ENCODE peak calls at places on chromosomes 3 and 15, in eight cellular contexts. One of them, this sample, is unnamed.

GRCh38 chr15:67061811-67062348 is 3.5 kb upstream of the SMAD3 start:
- DNase-seq in neural crest cell: no peak
- DNase-seq in thoracic aorta: no peak
- DNase-seq in CD8-positive, alpha-beta T cell: no peak
- DNase-seq in left lung: no peak
- DNase-seq in IMR-90: no peak
- DNase-seq in NB4: no peak
- DNase-seq in RWPE1: no peak
- DNase-seq in this sample: no peak

GRCh38 chr3:101381809-101382208 is 61.4 kb upstream of the IMPG2 start:
- DNase-seq in neural crest cell: no peak
- DNase-seq in thoracic aorta: no peak
- DNase-seq in CD8-positive, alpha-beta T cell: no peak
- DNase-seq in left lung: no peak
- DNase-seq in IMR-90: peak
- DNase-seq in NB4: peak
- DNase-seq in RWPE1: peak
- DNase-seq in this sample: no peak

GRCh38 chr3:49566312-49566711 is 12.0 kb downstream of the BSN start:
- DNase-seq in neural crest cell: no peak
- DNase-seq in thoracic aorta: no peak
- DNase-seq in CD8-positive, alpha-beta T cell: no peak
- DNase-seq in left lung: no peak
- DNase-seq in IMR-90: no peak
- DNase-seq in NB4: peak
- DNase-seq in RWPE1: no peak
- DNase-seq in this sample: no peak

GRCh38 chr3:124951511-124952390 is 17.2 kb upstream of the MUC13 start:
- DNase-seq in neural crest cell: no peak
- DNase-seq in thoracic aorta: no peak
- DNase-seq in CD8-positive, alpha-beta T cell: no peak
- DNase-seq in left lung: no peak
- DNase-seq in IMR-90: peak
- DNase-seq in NB4: no peak
- DNase-seq in RWPE1: no peak
- DNase-seq in this sample: no peak

GRCh38 chr15:57734860-57735259 is 28.3 kb downstream of the POLR2M start:
- DNase-seq in neural crest cell: no peak
- DNase-seq in thoracic aorta: no peak
- DNase-seq in CD8-positive, alpha-beta T cell: no peak
- DNase-seq in left lung: no peak
- DNase-seq in IMR-90: no peak
- DNase-seq in NB4: no peak
- DNase-seq in RWPE1: no peak
- DNase-seq in this sample: no peak

GRCh38 chr3:141419946-141420345 is 51.6 kb downstream of the ZBTB38 start:
- DNase-seq in neural crest cell: no peak
- DNase-seq in thoracic aorta: no peak
- DNase-seq in CD8-positive, alpha-beta T cell: no peak
- DNase-seq in left lung: no peak
- DNase-seq in IMR-90: no peak
- DNase-seq in NB4: no peak
- DNase-seq in RWPE1: no peak
- DNase-seq in this sample: no peak

GRCh38 chr3:13657660-13658435 is 108.9 kb downstream of the FBLN2 start:
- DNase-seq in neural crest cell: peak
- DNase-seq in thoracic aorta: no peak
- DNase-seq in CD8-positive, alpha-beta T cell: peak
- DNase-seq in left lung: no peak
- DNase-seq in IMR-90: peak
- DNase-seq in NB4: peak
- DNase-seq in RWPE1: peak
- DNase-seq in this sample: no peak

GRCh38 chr3:9914559-9915251 is 2.2 kb upstream of the IL17RC start:
- DNase-seq in neural crest cell: no peak
- DNase-seq in thoracic aorta: no peak
- DNase-seq in CD8-positive, alpha-beta T cell: no peak
- DNase-seq in left lung: no peak
- DNase-seq in IMR-90: no peak
- DNase-seq in NB4: peak
- DNase-seq in RWPE1: no peak
- DNase-seq in this sample: no peak

GRCh38 chr3:37862219-37862711 is 585 bp downstream of the CTDSPL start:
- DNase-seq in neural crest cell: no peak
- DNase-seq in thoracic aorta: no peak
- DNase-seq in CD8-positive, alpha-beta T cell: no peak
- DNase-seq in left lung: peak
- DNase-seq in IMR-90: peak
- DNase-seq in NB4: no peak
- DNase-seq in RWPE1: peak
- DNase-seq in this sample: no peak

GRCh38 chr3:107661447-107662108 is 138.8 kb downstream of the BBX start:
- DNase-seq in neural crest cell: no peak
- DNase-seq in thoracic aorta: no peak
- DNase-seq in CD8-positive, alpha-beta T cell: no peak
- DNase-seq in left lung: no peak
- DNase-seq in IMR-90: no peak
- DNase-seq in NB4: no peak
- DNase-seq in RWPE1: no peak
- DNase-seq in this sample: no peak

GRCh38 chr3:135633078-135633477 is 332.4 kb upstream of the PPP2R3A start:
- DNase-seq in neural crest cell: no peak
- DNase-seq in thoracic aorta: no peak
- DNase-seq in CD8-positive, alpha-beta T cell: no peak
- DNase-seq in left lung: no peak
- DNase-seq in IMR-90: no peak
- DNase-seq in NB4: no peak
- DNase-seq in RWPE1: no peak
- DNase-seq in this sample: no peak

GRCh38 chr3:40718681-40719080 is 193.9 kb downstream of the ZNF621 start:
- DNase-seq in neural crest cell: no peak
- DNase-seq in thoracic aorta: no peak
- DNase-seq in CD8-positive, alpha-beta T cell: no peak
- DNase-seq in left lung: no peak
- DNase-seq in IMR-90: no peak
- DNase-seq in NB4: peak
- DNase-seq in RWPE1: no peak
- DNase-seq in this sample: no peak

GRCh38 chr15:62734706-62735105 is 307.8 kb upstream of the TPM1 start:
- DNase-seq in neural crest cell: no peak
- DNase-seq in thoracic aorta: no peak
- DNase-seq in CD8-positive, alpha-beta T cell: no peak
- DNase-seq in left lung: no peak
- DNase-seq in IMR-90: no peak
- DNase-seq in NB4: no peak
- DNase-seq in RWPE1: no peak
- DNase-seq in this sample: no peak

DNA sequence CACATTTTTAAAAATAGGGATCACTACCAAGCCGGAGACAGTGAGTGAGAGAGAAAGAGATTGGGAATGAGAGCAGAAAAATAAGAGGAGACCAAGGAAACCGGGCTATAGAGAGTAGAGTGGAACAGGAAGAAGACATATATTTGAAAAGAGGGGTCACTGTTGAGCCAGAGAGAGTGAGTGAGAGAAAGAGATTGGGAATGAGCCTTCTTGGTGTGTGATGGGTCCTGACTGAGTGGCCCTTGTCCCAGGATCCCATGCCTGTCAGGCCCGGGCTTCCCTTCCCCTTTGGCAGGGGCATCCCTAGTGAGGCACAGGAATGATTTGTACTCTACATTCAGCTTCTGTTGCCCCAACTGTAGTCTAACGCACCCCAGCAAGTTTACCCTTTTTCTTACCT is 646.6 kb downstream of the NTRK3 start:
- DNase-seq in neural crest cell: no peak
- DNase-seq in thoracic aorta: no peak
- DNase-seq in CD8-positive, alpha-beta T cell: no peak
- DNase-seq in left lung: no peak
- DNase-seq in IMR-90: no peak
- DNase-seq in NB4: no peak
- DNase-seq in RWPE1: no peak
- DNase-seq in this sample: no peak
- TF ChIP-seq CTCF in neural crest cell: no peak
- TF ChIP-seq CTCF in thoracic aorta: no peak
- TF ChIP-seq CTCF in CD8-positive, alpha-beta T cell: no peak
- TF ChIP-seq CTCF in left lung: no peak
- TF ChIP-seq CTCF in IMR-90: no peak
- TF ChIP-seq CTCF in NB4: no peak
- TF ChIP-seq CTCF in RWPE1: no peak
- TF ChIP-seq CTCF in this sample: no peak

DNA sequence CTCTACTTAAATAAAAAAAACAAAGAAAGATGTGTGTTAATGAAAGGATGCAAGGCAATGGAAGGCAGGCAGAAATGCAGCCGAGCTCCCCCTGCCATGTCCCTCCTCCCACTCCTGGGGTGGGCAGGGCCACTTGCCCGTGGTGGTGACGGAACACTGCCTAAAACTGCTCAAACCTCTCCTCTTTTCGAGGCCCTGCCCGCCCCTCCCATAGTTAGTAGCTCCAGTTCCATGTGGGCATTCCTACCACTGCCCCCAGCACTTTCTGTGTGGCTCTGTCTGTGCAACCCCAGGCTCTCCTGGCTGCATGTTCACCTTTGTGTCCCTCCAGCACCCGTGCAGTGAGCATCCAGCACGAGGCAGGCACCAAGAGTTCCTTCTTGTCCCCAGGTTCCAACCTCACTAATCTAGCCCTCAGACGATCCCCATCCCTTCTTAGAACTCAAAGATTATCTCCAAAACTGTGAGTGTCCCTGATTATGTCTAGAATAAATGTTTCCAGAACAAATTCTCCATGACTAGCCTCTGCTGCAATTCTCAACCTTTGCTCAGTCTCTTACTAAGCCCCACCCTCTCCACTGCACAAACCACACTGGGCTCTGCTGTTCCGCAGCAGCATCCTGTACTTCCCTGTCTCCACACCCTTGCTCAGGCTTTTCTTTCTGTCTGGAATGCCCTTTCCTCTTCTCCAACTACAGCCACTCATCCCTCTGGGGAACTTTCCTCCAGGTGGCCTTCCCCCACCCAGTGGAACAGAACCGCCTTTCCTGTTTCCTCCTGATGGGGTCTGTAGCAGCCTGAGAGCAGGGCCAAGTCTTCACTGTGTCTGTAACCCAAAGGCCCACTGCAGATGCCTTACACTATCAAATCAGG is 32.6 kb upstream of the SPTBN5 start:
- DNase-seq in neural crest cell: no peak
- DNase-seq in thoracic aorta: no peak
- DNase-seq in CD8-positive, alpha-beta T cell: no peak
- DNase-seq in left lung: no peak
- DNase-seq in IMR-90: no peak
- DNase-seq in NB4: no peak
- DNase-seq in RWPE1: no peak
- DNase-seq in this sample: no peak
- TF ChIP-seq CTCF in neural crest cell: no peak
- TF ChIP-seq CTCF in thoracic aorta: no peak
- TF ChIP-seq CTCF in CD8-positive, alpha-beta T cell: no peak
- TF ChIP-seq CTCF in left lung: no peak
- TF ChIP-seq CTCF in IMR-90: no peak
- TF ChIP-seq CTCF in NB4: no peak
- TF ChIP-seq CTCF in RWPE1: no peak
- TF ChIP-seq CTCF in this sample: no peak

GRCh38 chr3:52172262-52172757 is 18.1 kb upstream of the POC1A start:
- DNase-seq in neural crest cell: no peak
- DNase-seq in thoracic aorta: no peak
- DNase-seq in CD8-positive, alpha-beta T cell: no peak
- DNase-seq in left lung: no peak
- DNase-seq in IMR-90: no peak
- DNase-seq in NB4: no peak
- DNase-seq in RWPE1: no peak
- DNase-seq in this sample: no peak

GRCh38 chr3:52173101-52173500 is 18.9 kb upstream of the POC1A start:
- DNase-seq in neural crest cell: no peak
- DNase-seq in thoracic aorta: no peak
- DNase-seq in CD8-positive, alpha-beta T cell: no peak
- DNase-seq in left lung: no peak
- DNase-seq in IMR-90: no peak
- DNase-seq in NB4: no peak
- DNase-seq in RWPE1: no peak
- DNase-seq in this sample: no peak

GRCh38 chr3:52174896-52175295 is 20.7 kb upstream of the POC1A start:
- DNase-seq in neural crest cell: no peak
- DNase-seq in thoracic aorta: no peak
- DNase-seq in CD8-positive, alpha-beta T cell: no peak
- DNase-seq in left lung: no peak
- DNase-seq in IMR-90: no peak
- DNase-seq in NB4: peak
- DNase-seq in RWPE1: no peak
- DNase-seq in this sample: no peak

GRCh38 chr3:52175416-52176187 is 21.4 kb upstream of the POC1A start:
- DNase-seq in neural crest cell: no peak
- DNase-seq in thoracic aorta: no peak
- DNase-seq in CD8-positive, alpha-beta T cell: no peak
- DNase-seq in left lung: no peak
- DNase-seq in IMR-90: no peak
- DNase-seq in NB4: no peak
- DNase-seq in RWPE1: no peak
- DNase-seq in this sample: no peak

GRCh38 chr3:52171577-52172261 is 17.5 kb upstream of the POC1A start:
- DNase-seq in neural crest cell: no peak
- DNase-seq in thoracic aorta: no peak
- DNase-seq in CD8-positive, alpha-beta T cell: no peak
- DNase-seq in left lung: no peak
- DNase-seq in IMR-90: peak
- DNase-seq in NB4: no peak
- DNase-seq in RWPE1: peak
- DNase-seq in this sample: no peak
- TF ChIP-seq CTCF in neural crest cell: no peak
- TF ChIP-seq CTCF in thoracic aorta: no peak
- TF ChIP-seq CTCF in CD8-positive, alpha-beta T cell: no peak
- TF ChIP-seq CTCF in left lung: no peak
- TF ChIP-seq CTCF in IMR-90: peak
- TF ChIP-seq CTCF in NB4: no peak
- TF ChIP-seq CTCF in RWPE1: no peak
- TF ChIP-seq CTCF in this sample: no peak

GRCh38 chr3:194995922-194996321 is 275.0 kb downstream of the XXYLT1 start:
- DNase-seq in neural crest cell: no peak
- DNase-seq in thoracic aorta: no peak
- DNase-seq in CD8-positive, alpha-beta T cell: no peak
- DNase-seq in left lung: no peak
- DNase-seq in IMR-90: no peak
- DNase-seq in NB4: no peak
- DNase-seq in RWPE1: no peak
- DNase-seq in this sample: no peak

GRCh38 chr3:194994551-194994981 is 276.4 kb downstream of the XXYLT1 start:
- DNase-seq in neural crest cell: no peak
- DNase-seq in thoracic aorta: no peak
- DNase-seq in CD8-positive, alpha-beta T cell: no peak
- DNase-seq in left lung: no peak
- DNase-seq in IMR-90: no peak
- DNase-seq in NB4: no peak
- DNase-seq in RWPE1: no peak
- DNase-seq in this sample: no peak

GRCh38 chr3:194993896-194994295 is 277.1 kb downstream of the XXYLT1 start:
- DNase-seq in neural crest cell: no peak
- DNase-seq in thoracic aorta: no peak
- DNase-seq in CD8-positive, alpha-beta T cell: no peak
- DNase-seq in left lung: no peak
- DNase-seq in IMR-90: no peak
- DNase-seq in NB4: no peak
- DNase-seq in RWPE1: no peak
- DNase-seq in this sample: no peak

GRCh38 chr3:194996746-194997145 is 274.2 kb downstream of the XXYLT1 start:
- DNase-seq in neural crest cell: no peak
- DNase-seq in thoracic aorta: no peak
- DNase-seq in CD8-positive, alpha-beta T cell: no peak
- DNase-seq in left lung: no peak
- DNase-seq in IMR-90: no peak
- DNase-seq in NB4: no peak
- DNase-seq in RWPE1: no peak
- DNase-seq in this sample: no peak

GRCh38 chr3:194995334-194995733 is 275.6 kb downstream of the XXYLT1 start:
- DNase-seq in neural crest cell: no peak
- DNase-seq in thoracic aorta: no peak
- DNase-seq in CD8-positive, alpha-beta T cell: no peak
- DNase-seq in left lung: no peak
- DNase-seq in IMR-90: no peak
- DNase-seq in NB4: no peak
- DNase-seq in RWPE1: no peak
- DNase-seq in this sample: no peak
- TF ChIP-seq CTCF in neural crest cell: no peak
- TF ChIP-seq CTCF in thoracic aorta: no peak
- TF ChIP-seq CTCF in CD8-positive, alpha-beta T cell: no peak
- TF ChIP-seq CTCF in left lung: no peak
- TF ChIP-seq CTCF in IMR-90: no peak
- TF ChIP-seq CTCF in NB4: no peak
- TF ChIP-seq CTCF in RWPE1: no peak
- TF ChIP-seq CTCF in this sample: no peak

This sample was measured in omental fat pad.